ENCODE peak calls at places on chromosomes 2 and 18, in five cellular contexts. One of them, this sample, is unnamed.

GRCh38 chr2:110182449-110182848 is 22.4 kb downstream of the NPHP1 start:
- DNase-seq in cardiac muscle cell: no peak
- DNase-seq in heart left ventricle: no peak
- DNase-seq in psoas muscle: no peak
- DNase-seq in astrocyte of the spinal cord: no peak
- DNase-seq in this sample: no peak

GRCh38 chr2:144277622-144278354 is 242.1 kb downstream of the ZEB2 start:
- DNase-seq in cardiac muscle cell: no peak
- DNase-seq in heart left ventricle: no peak
- DNase-seq in psoas muscle: no peak
- DNase-seq in astrocyte of the spinal cord: no peak
- DNase-seq in this sample: no peak

GRCh38 chr2:85873679-85874078 is 15.1 kb downstream of the ST3GAL5 start:
- DNase-seq in cardiac muscle cell: no peak
- DNase-seq in heart left ventricle: no peak
- DNase-seq in psoas muscle: no peak
- DNase-seq in astrocyte of the spinal cord: no peak
- DNase-seq in this sample: no peak

GRCh38 chr2:156671706-156672105 is 235.5 kb downstream of the GPD2 start:
- DNase-seq in cardiac muscle cell: no peak
- DNase-seq in heart left ventricle: no peak
- DNase-seq in psoas muscle: no peak
- DNase-seq in astrocyte of the spinal cord: no peak
- DNase-seq in this sample: no peak

GRCh38 chr2:158755738-158756137 is 39.4 kb upstream of the DAPL1 start:
- DNase-seq in cardiac muscle cell: peak
- DNase-seq in heart left ventricle: no peak
- DNase-seq in psoas muscle: no peak
- DNase-seq in astrocyte of the spinal cord: no peak
- DNase-seq in this sample: no peak

GRCh38 chr18:51578403-51578980 is 381.0 kb upstream of the MEX3C start:
- DNase-seq in cardiac muscle cell: no peak
- DNase-seq in heart left ventricle: no peak
- DNase-seq in psoas muscle: no peak
- DNase-seq in astrocyte of the spinal cord: no peak
- DNase-seq in this sample: no peak

GRCh38 chr2:232815569-232815968 is 39.2 kb upstream of the KCNJ13 start:
- DNase-seq in cardiac muscle cell: no peak
- DNase-seq in heart left ventricle: no peak
- DNase-seq in psoas muscle: no peak
- DNase-seq in astrocyte of the spinal cord: no peak
- DNase-seq in this sample: no peak

GRCh38 chr2:147456729-147457128 is 388.1 kb upstream of the ACVR2A start:
- DNase-seq in cardiac muscle cell: no peak
- DNase-seq in heart left ventricle: no peak
- DNase-seq in psoas muscle: no peak
- DNase-seq in astrocyte of the spinal cord: no peak
- DNase-seq in this sample: no peak

GRCh38 chr2:32284321-32284720 is 6.6 kb downstream of the YIPF4 start:
- DNase-seq in cardiac muscle cell: no peak
- DNase-seq in heart left ventricle: no peak
- DNase-seq in psoas muscle: no peak
- DNase-seq in astrocyte of the spinal cord: peak
- DNase-seq in this sample: no peak

GRCh38 chr2:73085691-73086090 is 14.2 kb upstream of the SFXN5 start:
- DNase-seq in cardiac muscle cell: peak
- DNase-seq in heart left ventricle: peak
- DNase-seq in psoas muscle: peak
- DNase-seq in astrocyte of the spinal cord: peak
- DNase-seq in this sample: peak

DNA sequence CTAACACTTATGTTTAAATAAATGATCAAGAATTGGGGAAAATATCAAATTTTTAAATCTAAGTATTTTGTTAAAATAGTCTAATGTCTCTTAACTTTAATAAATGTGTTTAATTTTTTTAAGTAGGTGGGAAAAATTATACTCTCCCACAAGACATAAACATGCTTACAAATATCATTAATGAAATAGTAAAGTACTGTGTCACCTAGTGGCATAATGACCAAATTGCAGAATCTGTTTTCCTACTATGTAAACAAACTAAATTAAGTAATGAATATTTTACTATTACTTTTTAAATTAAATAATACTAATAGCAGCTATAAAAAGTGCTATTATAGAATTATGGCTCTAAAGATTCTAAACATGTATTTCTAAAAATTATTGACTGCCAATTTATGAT is 52.0 kb upstream of the CHAC2 start:
- DNase-seq in cardiac muscle cell: no peak
- DNase-seq in heart left ventricle: no peak
- DNase-seq in psoas muscle: no peak
- DNase-seq in astrocyte of the spinal cord: peak
- DNase-seq in this sample: no peak
- TF ChIP-seq CTCF in cardiac muscle cell: peak
- TF ChIP-seq CTCF in heart left ventricle: peak
- TF ChIP-seq CTCF in psoas muscle: peak
- TF ChIP-seq CTCF in astrocyte of the spinal cord: peak
- TF ChIP-seq CTCF in this sample: peak

DNA sequence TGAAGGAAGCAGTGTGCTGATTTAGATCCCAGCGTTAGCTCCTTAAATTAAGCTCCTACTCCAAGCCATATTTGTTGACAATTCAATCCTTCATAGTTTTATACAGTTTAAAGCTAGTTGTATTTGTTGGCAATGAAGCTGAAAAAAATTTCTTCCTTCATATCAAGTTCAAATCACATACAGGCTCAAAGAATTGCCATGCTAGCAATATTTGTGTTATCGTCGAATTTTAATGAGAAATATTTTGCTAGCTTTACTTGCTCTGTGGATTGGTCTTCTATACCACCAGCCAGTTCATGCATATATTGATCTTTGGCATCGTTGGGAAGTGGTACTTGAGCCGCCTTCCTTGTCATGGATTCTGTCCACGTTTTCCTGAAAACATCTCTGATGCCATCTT is 204.6 kb upstream of the HDAC4 start:
- DNase-seq in cardiac muscle cell: no peak
- DNase-seq in heart left ventricle: no peak
- DNase-seq in psoas muscle: no peak
- DNase-seq in astrocyte of the spinal cord: no peak
- DNase-seq in this sample: no peak
- TF ChIP-seq CTCF in cardiac muscle cell: no peak
- TF ChIP-seq CTCF in heart left ventricle: no peak
- TF ChIP-seq CTCF in psoas muscle: no peak
- TF ChIP-seq CTCF in astrocyte of the spinal cord: no peak
- TF ChIP-seq CTCF in this sample: no peak

DNA sequence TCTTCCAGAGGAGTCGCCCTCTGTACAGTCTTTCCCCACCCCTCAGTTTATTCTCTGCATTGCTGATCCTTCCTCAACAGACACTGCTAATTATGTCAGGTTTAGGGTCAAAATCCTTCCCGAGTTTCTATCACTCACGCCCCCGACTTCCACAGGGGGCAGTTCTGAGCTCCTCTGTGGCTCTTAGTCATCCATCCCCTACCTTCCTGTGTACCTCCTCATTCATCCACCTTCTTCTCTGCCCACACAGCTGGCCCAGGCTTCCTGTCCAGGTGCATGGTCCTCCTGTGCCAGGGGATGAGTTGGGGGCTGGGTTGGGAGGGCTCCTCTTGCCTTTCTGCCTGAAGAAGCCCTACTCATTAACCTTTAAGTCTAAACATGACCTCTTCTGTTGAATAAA is 202.9 kb downstream of the ARL4C start:
- DNase-seq in cardiac muscle cell: no peak
- DNase-seq in heart left ventricle: no peak
- DNase-seq in psoas muscle: no peak
- DNase-seq in astrocyte of the spinal cord: no peak
- DNase-seq in this sample: no peak
- TF ChIP-seq CTCF in cardiac muscle cell: peak
- TF ChIP-seq CTCF in heart left ventricle: no peak
- TF ChIP-seq CTCF in psoas muscle: no peak
- TF ChIP-seq CTCF in astrocyte of the spinal cord: peak
- TF ChIP-seq CTCF in this sample: no peak

GRCh38 chr2:218615868-218616315 is 8.2 kb downstream of the PLCD4 start:
- DNase-seq in cardiac muscle cell: no peak
- DNase-seq in heart left ventricle: no peak
- DNase-seq in psoas muscle: no peak
- DNase-seq in astrocyte of the spinal cord: no peak
- DNase-seq in this sample: no peak

GRCh38 chr2:218622606-218623238 is 15.0 kb downstream of the PLCD4 start:
- DNase-seq in cardiac muscle cell: no peak
- DNase-seq in heart left ventricle: no peak
- DNase-seq in psoas muscle: no peak
- DNase-seq in astrocyte of the spinal cord: no peak
- DNase-seq in this sample: no peak

GRCh38 chr2:218621007-218621406 is 13.3 kb downstream of the PLCD4 start:
- DNase-seq in cardiac muscle cell: no peak
- DNase-seq in heart left ventricle: no peak
- DNase-seq in psoas muscle: no peak
- DNase-seq in astrocyte of the spinal cord: no peak
- DNase-seq in this sample: no peak

DNA sequence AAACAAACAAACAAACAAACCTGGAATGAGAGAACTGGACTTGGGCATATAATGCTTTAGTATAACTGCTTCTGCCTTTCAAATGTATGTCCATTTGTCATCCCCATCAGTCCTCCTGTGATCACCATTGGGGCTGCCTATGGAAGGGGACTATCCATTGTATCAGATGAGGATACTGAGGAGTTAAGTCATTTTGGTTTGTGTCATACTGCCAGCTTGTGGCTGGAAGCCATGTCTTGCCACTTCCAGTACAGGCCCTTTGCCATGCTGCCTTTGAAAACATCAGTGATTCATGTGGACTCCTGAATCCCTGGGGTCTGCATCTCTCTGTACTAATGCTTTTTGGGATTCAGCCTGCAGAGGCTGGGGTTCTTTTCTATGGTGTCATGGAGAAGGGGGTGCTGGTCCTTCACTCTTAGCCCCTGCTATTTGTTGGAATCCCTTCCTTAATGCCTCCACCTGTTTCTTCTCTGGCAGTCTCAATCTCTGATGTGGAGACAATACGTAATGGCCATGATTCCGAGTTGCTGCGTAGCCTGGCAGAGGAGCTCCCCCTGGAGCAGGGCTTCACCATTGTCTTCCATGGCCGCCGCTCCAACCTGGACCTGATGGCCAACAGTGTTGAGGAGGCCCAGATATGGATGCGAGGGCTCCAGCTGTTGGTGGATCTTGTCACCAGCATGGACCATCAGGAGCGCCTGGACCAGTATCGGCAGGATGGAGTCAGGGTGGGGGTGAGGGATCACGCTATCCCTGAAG is 10.6 kb downstream of the PLCD4 start:
- DNase-seq in cardiac muscle cell: no peak
- DNase-seq in heart left ventricle: no peak
- DNase-seq in psoas muscle: no peak
- DNase-seq in astrocyte of the spinal cord: no peak
- DNase-seq in this sample: no peak
- TF ChIP-seq CTCF in cardiac muscle cell: no peak
- TF ChIP-seq CTCF in heart left ventricle: no peak
- TF ChIP-seq CTCF in psoas muscle: no peak
- TF ChIP-seq CTCF in astrocyte of the spinal cord: no peak
- TF ChIP-seq CTCF in this sample: no peak

GRCh38 chr2:184579226-184579625 is 19.1 kb upstream of the ZNF804A start:
- DNase-seq in cardiac muscle cell: no peak
- DNase-seq in heart left ventricle: no peak
- DNase-seq in psoas muscle: no peak
- DNase-seq in astrocyte of the spinal cord: no peak
- DNase-seq in this sample: no peak
- TF ChIP-seq CTCF in cardiac muscle cell: no peak
- TF ChIP-seq CTCF in heart left ventricle: no peak
- TF ChIP-seq CTCF in psoas muscle: no peak
- TF ChIP-seq CTCF in astrocyte of the spinal cord: no peak
- TF ChIP-seq CTCF in this sample: no peak

GRCh38 chr2:38957972-38958371 is 68.3 kb downstream of the ARHGEF33 start:
- DNase-seq in cardiac muscle cell: no peak
- DNase-seq in heart left ventricle: no peak
- DNase-seq in psoas muscle: no peak
- DNase-seq in astrocyte of the spinal cord: no peak
- DNase-seq in this sample: no peak

GRCh38 chr2:38959464-38959863 is 69.8 kb downstream of the ARHGEF33 start:
- DNase-seq in cardiac muscle cell: no peak
- DNase-seq in heart left ventricle: no peak
- DNase-seq in psoas muscle: no peak
- DNase-seq in astrocyte of the spinal cord: no peak
- DNase-seq in this sample: no peak

GRCh38 chr2:38960609-38961320 is 71.1 kb downstream of the ARHGEF33 start:
- DNase-seq in cardiac muscle cell: no peak
- DNase-seq in heart left ventricle: no peak
- DNase-seq in psoas muscle: no peak
- DNase-seq in astrocyte of the spinal cord: no peak
- DNase-seq in this sample: no peak

GRCh38 chr2:38966006-38966405 is 76.3 kb downstream of the ARHGEF33 start:
- DNase-seq in cardiac muscle cell: no peak
- DNase-seq in heart left ventricle: no peak
- DNase-seq in psoas muscle: no peak
- DNase-seq in astrocyte of the spinal cord: no peak
- DNase-seq in this sample: no peak

DNA sequence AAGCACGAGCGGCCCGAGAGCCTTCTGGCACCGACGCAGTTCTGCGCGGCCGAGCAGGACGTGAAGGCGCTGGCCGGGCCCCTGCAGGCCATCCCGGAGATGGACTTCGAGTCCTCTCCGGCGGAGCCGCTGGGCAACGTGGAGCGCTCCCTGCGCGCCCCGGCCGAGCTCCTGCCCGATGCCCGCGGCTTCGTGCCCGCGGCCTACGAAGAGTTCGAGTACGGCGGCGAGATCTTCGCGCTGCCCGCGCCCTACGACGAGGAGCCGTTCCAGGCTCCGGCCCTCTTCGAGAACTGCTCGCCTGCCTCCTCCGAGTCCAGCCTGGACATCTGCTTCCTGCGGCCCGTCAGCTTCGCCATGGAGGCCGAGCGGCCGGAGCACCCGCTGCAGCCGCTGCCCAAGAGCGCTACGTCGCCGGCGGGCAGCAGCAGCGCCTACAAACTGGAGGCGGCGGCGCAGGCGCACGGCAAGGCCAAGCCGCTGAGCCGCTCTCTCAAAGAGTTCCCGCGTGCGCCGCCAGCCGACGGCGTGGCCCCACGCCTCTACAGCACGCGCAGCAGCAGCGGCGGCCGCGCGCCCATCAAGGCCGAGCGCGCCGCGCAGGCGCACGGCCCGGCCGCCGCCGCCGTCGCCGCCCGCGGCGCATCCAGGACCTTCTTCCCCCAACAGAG is 70.4 kb downstream of the ARHGEF33 start:
- DNase-seq in cardiac muscle cell: peak
- DNase-seq in heart left ventricle: peak
- DNase-seq in psoas muscle: peak
- DNase-seq in astrocyte of the spinal cord: peak
- DNase-seq in this sample: no peak
- TF ChIP-seq CTCF in cardiac muscle cell: peak
- TF ChIP-seq CTCF in heart left ventricle: peak
- TF ChIP-seq CTCF in psoas muscle: no peak
- TF ChIP-seq CTCF in astrocyte of the spinal cord: no peak
- TF ChIP-seq CTCF in this sample: no peak

This sample was measured in mesothelial cell of epicardium.